ENCODE peak calls at places on chromosomes 11 and 22, in five cellular contexts. F, N, Z, I and P are unnamed samples.
A peak's percentile ranks its signal among the peaks of the same experiment; 100 is the strongest.

GRCh38 chr22:39244496-39245129 is at the start of gene PDGFB:
- DNase-seq in I (peak; percentile 57), Z (no peak), F (peak; percentile 68), N (peak; percentile 71), P (no peak)

GRCh38 chr11:33060271-33060670 is 20.9 kb downstream of the TCP11L1 start:
- DNase-seq in N (no peak), F (no peak), I (no peak), Z (no peak), P (no peak)

GRCh38 chr11:2175659-2176058 is 4.0 kb upstream of the TH start:
- DNase-seq in I (no peak), F (no peak), N (peak; percentile 48), Z (no peak), P (no peak)

GRCh38 chr11:66843776-66844495 is 695 bp downstream of the RCE1 start:
- DNase-seq in I (no peak), N (no peak), Z (no peak), F (no peak), P (no peak)

GRCh38 chr11:105000167-105000566 is 22.8 kb downstream of the CASP5 start:
- DNase-seq in F (no peak), N (no peak), Z (no peak), I (peak; percentile 9), P (no peak)

GRCh38 chr22:40058265-40058664 is 63.5 kb downstream of the FAM83F start:
- DNase-seq in Z (no peak), F (peak; percentile 62), I (peak; percentile 33), N (no peak), P (no peak)

GRCh38 chr11:28932940-28933339 is 824.8 kb downstream of the METTL15 start:
- DNase-seq in Z (no peak), F (no peak), I (no peak), N (no peak), P (no peak)

GRCh38 chr11:49995559-49995958 is 13.2 kb upstream of the OR4C12 start:
- DNase-seq in I (peak; percentile 45), N (peak; percentile 43), F (no peak), Z (no peak), P (no peak)

GRCh38 chr11:79185351-79185750 is 255.5 kb downstream of the TENM4 start:
- DNase-seq in Z (no peak), I (no peak), N (no peak), F (no peak), P (no peak)

GRCh38 chr11:76568621-76569020 is 101.9 kb downstream of the LRRC32 start:
- DNase-seq in F (no peak), Z (no peak), I (no peak), N (no peak), P (no peak)

GRCh38 chr11:87368151-87368550 is 330.4 kb downstream of the TMEM135 start:
- DNase-seq in F (no peak), Z (no peak), I (no peak), N (no peak), P (no peak)

GRCh38 chr11:1267441-1268100 is 41.9 kb downstream of the TOLLIP start:
- DNase-seq in Z (no peak), I (no peak), N (no peak), F (no peak), P (no peak)

GRCh38 chr11:34830648-34831047 is 85.5 kb downstream of the APIP start:
- DNase-seq in Z (no peak), F (no peak), N (no peak), I (no peak), P (no peak)

GRCh38 chr11:93498099-93499040 is 44.8 kb downstream of the SMCO4 start:
- DNase-seq in Z (no peak), F (no peak), N (no peak), I (peak; percentile 21), P (no peak)

GRCh38 chr22:27919222-27919942 is at the start of gene PITPNB:
- DNase-seq in I (peak; percentile 100), Z (peak; percentile 99), F (peak; percentile 100), N (peak; percentile 94), P (peak; percentile 96)

GRCh38 chr11:85752201-85752889 is 58.6 kb downstream of the SYTL2 start:
- DNase-seq in F (no peak), N (no peak), Z (no peak), I (no peak), P (no peak)

GRCh38 chr11:48024635-48025071 is 44.3 kb downstream of the PTPRJ start:
- DNase-seq in Z (no peak), F (peak; percentile 53), N (no peak), I (no peak), P (no peak)

GRCh38 chr11:2814751-2815150 is 70.8 kb downstream of the CDKN1C start:
- DNase-seq in I (no peak), N (no peak), Z (no peak), F (peak; percentile 27), P (no peak)

GRCh38 chr11:106399075-106399500 is 321.6 kb downstream of the AASDHPPT start:
- DNase-seq in N (peak; percentile 53), I (peak; percentile 42), F (peak; percentile 58), Z (peak; percentile 72), P (peak; percentile 78)

GRCh38 chr11:35144103-35144741 is 5.3 kb downstream of the CD44 start:
- DNase-seq in I (no peak), N (peak; percentile 69), Z (no peak), F (no peak), P (no peak)

GRCh38 chr22:36221799-36222751 is 17.3 kb downstream of the APOL2 start:
- DNase-seq in I (peak; percentile 81), Z (no peak), N (peak; percentile 52), F (peak; percentile 72), P (no peak)

GRCh38 chr11:71176812-71177211 is 75.6 kb downstream of the SHANK2 start:
- DNase-seq in N (no peak), I (no peak), Z (no peak), F (no peak), P (no peak)
- TF ChIP-seq CTCF in N (no peak), I (no peak), Z (no peak), F (no peak), P (no peak)

GRCh38 chr11:70066628-70067027 is 11.5 kb upstream of the ANO1 start:
- DNase-seq in F (no peak), Z (no peak), I (no peak), N (no peak), P (peak; percentile 38)

GRCh38 chr11:70066136-70066520 is 12.0 kb upstream of the ANO1 start:
- DNase-seq in I (no peak), F (no peak), Z (no peak), N (no peak), P (peak; percentile 9)

GRCh38 chr11:70064726-70065317 is 13.3 kb upstream of the ANO1 start:
- DNase-seq in Z (no peak), I (no peak), F (no peak), N (peak; percentile 40), P (peak; percentile 40)

GRCh38 chr11:70064011-70064725 is 13.9 kb upstream of the ANO1 start:
- DNase-seq in F (no peak), Z (no peak), N (no peak), I (no peak), P (peak; percentile 26)

DNA sequence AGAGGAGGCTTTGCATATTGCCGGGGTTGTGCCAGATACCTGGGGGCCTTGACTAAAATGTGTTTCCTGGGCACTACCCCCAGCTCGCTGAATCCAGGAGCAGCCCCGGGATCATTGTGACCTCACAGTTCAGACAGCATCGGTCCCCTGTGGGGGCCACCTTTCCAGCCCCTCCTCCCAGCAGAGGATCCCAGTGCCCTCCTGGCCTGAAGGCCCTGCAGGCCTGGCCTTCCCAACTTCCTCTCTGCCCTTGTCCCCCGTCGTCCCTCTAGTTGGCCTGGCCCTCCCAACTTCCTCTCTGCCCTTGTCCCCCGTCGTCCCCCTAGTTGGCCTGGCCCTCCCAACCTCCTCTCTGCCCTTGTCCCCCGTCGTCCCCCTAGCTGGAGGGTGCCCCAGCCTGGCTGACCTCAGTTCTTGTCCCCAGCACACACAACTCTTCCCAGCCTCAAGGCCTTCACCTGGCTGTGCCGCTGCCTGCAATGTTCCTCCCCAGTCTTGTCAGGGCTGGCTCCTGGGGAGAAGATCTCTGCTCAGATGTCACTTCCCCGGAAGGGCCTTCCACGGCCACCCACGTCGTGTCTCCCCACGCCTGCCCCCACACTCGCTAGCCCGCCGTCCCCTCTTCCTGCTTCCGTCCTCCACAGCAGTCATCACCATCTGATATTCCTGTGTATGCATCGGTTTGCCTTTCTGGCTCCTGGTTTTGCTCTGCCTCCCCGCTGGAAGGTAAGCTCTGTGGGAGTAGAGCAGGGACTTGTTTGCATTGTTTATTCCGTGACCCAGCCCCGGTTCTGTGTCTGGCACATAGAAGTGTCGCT is 12.6 kb upstream of the ANO1 start:
- DNase-seq in F (no peak), N (no peak), I (no peak), Z (no peak), P (peak; percentile 38)
- H3K27me3 ChIP-seq in F (no peaks in the 10 kb centered on the region), N (no peaks in the 10 kb centered on the region), I (peaks cover 12% of the 10 kb centered on the region), Z (no peaks in the 10 kb centered on the region), P (no peaks in the 10 kb centered on the region)

GRCh38 chr22:20566420-20567260 is 59.2 kb downstream of the MED15 start:
- DNase-seq in Z (no peak), I (no peak), F (peak; percentile 51), N (peak; percentile 51), P (no peak)

GRCh38 chr22:20569059-20570058 is 61.9 kb downstream of the MED15 start:
- DNase-seq in Z (peak; percentile 95), I (no peak), F (peak; percentile 89), N (peak; percentile 85), P (peak; percentile 84)

GRCh38 chr22:20567371-20567847 is 60.0 kb downstream of the MED15 start:
- DNase-seq in F (peak; percentile 16), Z (no peak), N (peak; percentile 87), I (no peak), P (no peak)

GRCh38 chr22:20568502-20569058 is 61.2 kb downstream of the MED15 start:
- DNase-seq in F (peak; percentile 48), Z (no peak), I (no peak), N (no peak), P (no peak)

DNA sequence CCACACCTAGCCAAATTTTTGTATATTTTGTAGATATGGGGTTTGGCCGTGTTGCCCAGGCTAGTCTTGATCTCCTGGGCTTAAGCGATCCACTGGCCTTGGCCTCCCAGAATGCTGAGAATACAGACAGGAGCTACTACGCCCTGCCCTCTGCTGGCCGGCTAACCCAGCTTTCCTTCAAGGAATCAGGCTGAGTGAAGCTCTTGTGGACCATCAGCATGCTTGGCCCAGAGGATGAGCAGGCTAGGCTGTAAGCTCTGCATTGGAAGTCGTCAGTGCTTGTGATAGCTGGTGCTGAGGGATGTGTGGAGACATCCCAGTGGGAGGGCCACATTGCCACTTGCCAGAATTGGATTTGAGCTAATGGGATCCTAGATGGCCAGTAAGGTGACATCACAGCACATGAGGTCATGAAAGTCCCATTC is 60.6 kb downstream of the MED15 start:
- DNase-seq in N (no peak), I (no peak), Z (no peak), F (peak; percentile 21), P (no peak)
- TF ChIP-seq CTCF in N (no peak), I (peak; percentile 9), Z (no peak), F (peak; percentile 8), P (peak; percentile 24)

GRCh38 chr22:26304730-26305129 is 124.3 kb upstream of the ASPHD2 start:
- DNase-seq in I (no peak), N (no peak), Z (no peak), F (no peak), P (no peak)
- H3K27me3 ChIP-seq in I (peaks cover 67% of the 10 kb centered on the region), N (peaks cover 39% of the 10 kb centered on the region), Z (peaks cover 38% of the 10 kb centered on the region), F (peaks cover 2% of the 10 kb centered on the region), P (no peaks in the 10 kb centered on the region)